ENCODE peak calls at places on chromosomes 3 and 15, in eight cellular contexts. W, P, G, X, F, L, D and Q are unnamed samples.

GRCh38 chr3:50390523-50391177 is 31.3 kb upstream of the TMEM115 start:
- DNase-seq in P (no peak), W (no peak), G (no peak), X (no peak), D (no peak), F (no peak), L (peak), Q (peak)

GRCh38 chr3:131341761-131342160 is 39.8 kb upstream of the NUDT16 start:
- DNase-seq in D (no peak), L (no peak), W (no peak), F (no peak), G (no peak), X (no peak), P (no peak), Q (no peak)

GRCh38 chr3:28799084-28799483 is 450.5 kb upstream of the AZI2 start:
- DNase-seq in F (no peak), G (no peak), D (no peak), X (peak), P (no peak), W (no peak), L (no peak), Q (no peak)

GRCh38 chr3:53084310-53085001 is 38.6 kb upstream of the SFMBT1 start:
- DNase-seq in X (no peak), W (no peak), G (no peak), F (no peak), L (no peak), D (no peak), P (no peak), Q (no peak)

GRCh38 chr3:66095295-66096001 is 56.7 kb upstream of the MAGI1 start:
- DNase-seq in X (no peak), F (no peak), L (no peak), P (no peak), D (no peak), G (no peak), W (no peak), Q (no peak)

GRCh38 chr3:16545413-16546185 is 32.1 kb upstream of the RFTN1 start:
- DNase-seq in X (no peak), G (no peak), P (no peak), D (no peak), L (no peak), F (no peak), W (no peak), Q (no peak)

GRCh38 chr3:134471521-134472193 is 14.1 kb downstream of the ANAPC13 start:
- DNase-seq in W (no peak), G (no peak), X (no peak), P (no peak), F (no peak), D (no peak), L (no peak), Q (peak)

GRCh38 chr15:95440712-95441111 is 889.8 kb upstream of the NR2F2 start:
- DNase-seq in D (no peak), G (no peak), W (no peak), X (no peak), F (peak), P (no peak), L (no peak), Q (no peak)

GRCh38 chr15:78859971-78860733 is 12.5 kb upstream of the MORF4L1 start:
- DNase-seq in W (peak), D (peak), P (no peak), G (peak), F (peak), X (peak), L (peak), Q (peak)

GRCh38 chr3:46946856-46947544 is 29.5 kb downstream of the CCDC12 start:
- DNase-seq in P (no peak), L (no peak), X (peak), G (peak), D (no peak), F (no peak), W (no peak), Q (peak)

GRCh38 chr15:85443046-85443445 is 62.6 kb downstream of the AKAP13 start:
- DNase-seq in F (no peak), D (no peak), G (no peak), W (no peak), P (no peak), L (no peak), X (no peak), Q (no peak)

GRCh38 chr15:74240897-74241614 is 4.9 kb downstream of the CCDC33 start:
- DNase-seq in L (no peak), F (no peak), G (no peak), D (no peak), W (no peak), X (no peak), P (no peak), Q (no peak)

GRCh38 chr3:186303985-186304384 is 58.0 kb downstream of the DGKG start:
- DNase-seq in L (no peak), X (peak), P (no peak), F (no peak), D (no peak), W (no peak), G (no peak), Q (no peak)

GRCh38 chr15:19899021-19899824 is 642.4 kb downstream of the GOLGA6L6 start:
- DNase-seq in D (no peak), F (no peak), X (no peak), W (no peak), L (no peak), G (no peak), P (no peak), Q (no peak)

GRCh38 chr15:60651734-60652141 is 172.8 kb upstream of the ICE2 start:
- DNase-seq in W (peak), G (no peak), D (no peak), L (no peak), F (no peak), P (no peak), X (no peak), Q (no peak)

GRCh38 chr3:10518506-10519150 is 13.2 kb upstream of the ATP2B2 start:
- DNase-seq in F (no peak), G (no peak), D (peak), P (no peak), W (no peak), X (no peak), L (peak), Q (no peak)

GRCh38 chr3:89411211-89411610 is 303.8 kb downstream of the EPHA3 start:
- DNase-seq in G (no peak), L (no peak), F (no peak), W (no peak), X (no peak), P (no peak), D (no peak), Q (no peak)

GRCh38 chr3:48656061-48656840 is 6.4 kb downstream of the CELSR3 start:
- DNase-seq in D (peak), G (peak), F (peak), X (peak), L (peak), P (peak), W (peak), Q (peak)

GRCh38 chr15:101348643-101349496 is 53.8 kb upstream of the SNRPA1 start:
- DNase-seq in G (no peak), W (no peak), X (no peak), F (no peak), P (no peak), D (no peak), L (no peak), Q (peak)

GRCh38 chr3:99952306-99952705 is 134.6 kb downstream of the CMSS1 start:
- DNase-seq in L (no peak), X (peak), F (peak), P (no peak), D (peak), G (no peak), W (no peak), Q (peak)